ENCODE peak calls at places on chromosomes 5 and 9, in nine cellular contexts. Z is mesothelial cell of epicardium, N is kidney, K is tibial nerve, A is A673, U is mucosa of descending colon, L is Peyer's patch, G is AG10803, P is IMR-90. F is an unnamed sample.

GRCh38 chr9:97514531-97514930 is 13.1 kb downstream of the TMOD1 start:
- DNase-seq in Z (no peak), N (no peak), K (no peak), A (no peak), U (no peak), L (no peak), G (no peak), P (no peak), F (no peak)

GRCh38 chr9:93670208-93671029 is 94.0 kb downstream of the PHF2 start:
- DNase-seq in Z (no peak), N (peak), K (no peak), A (peak), U (no peak), L (peak), G (peak), P (peak), F (peak)

GRCh38 chr9:95080961-95081658 is 236.4 kb downstream of the FANCC start:
- DNase-seq in Z (no peak), N (no peak), K (no peak), A (no peak), U (peak), L (peak), G (no peak), P (no peak), F (no peak)

GRCh38 chr9:126925876-126926275 is 11.3 kb downstream of the RALGPS1 start:
- DNase-seq in Z (no peak), N (no peak), K (no peak), A (no peak), U (no peak), L (no peak), G (no peak), P (no peak), F (no peak)

GRCh38 chr5:111743993-111744392 is 13.0 kb downstream of the NREP start:
- DNase-seq in Z (no peak), N (no peak), K (no peak), A (no peak), U (no peak), L (no peak), G (peak), P (peak), F (no peak)

GRCh38 chr9:97501177-97501971 is at the start of gene TMOD1:
- DNase-seq in Z (no peak), N (peak), K (peak), A (peak), U (peak), L (peak), G (no peak), P (peak), F (peak)

GRCh38 chr5:82894754-82895153 is 182.4 kb downstream of the TMEM167A start:
- DNase-seq in Z (no peak), N (no peak), K (no peak), A (no peak), U (no peak), L (no peak), G (no peak), P (no peak), F (no peak)

GRCh38 chr5:141806626-141807025 is 71.6 kb downstream of the PCDH1 start:
- DNase-seq in Z (no peak), N (no peak), K (no peak), A (no peak), U (no peak), L (no peak), G (no peak), P (no peak), F (no peak)

GRCh38 chr5:178535299-178536175 is 54.7 kb downstream of the COL23A1 start:
- DNase-seq in Z (no peak), N (no peak), K (peak), A (no peak), U (no peak), L (no peak), G (peak), P (no peak), F (peak)

GRCh38 chr5:32489791-32490581 is 45.4 kb upstream of the ZFR start:
- DNase-seq in Z (peak), N (peak), K (peak), A (peak), U (peak), L (peak), G (peak), P (peak), F (peak)

GRCh38 chr9:114372971-114373591 is 14.7 kb downstream of the AKNA start:
- DNase-seq in Z (no peak), N (peak), K (no peak), A (no peak), U (peak), L (peak), G (no peak), P (no peak), F (peak)

GRCh38 chr9:137606005-137606601 is 617 bp downstream of the ARRDC1 start:
- DNase-seq in Z (no peak), N (peak), K (no peak), A (no peak), U (peak), L (peak), G (no peak), P (no peak), F (peak)

GRCh38 chr5:142654578-142655042 is 31.3 kb downstream of the FGF1 start:
- DNase-seq in Z (no peak), N (no peak), K (no peak), A (peak), U (no peak), L (no peak), G (no peak), P (no peak), F (no peak)

GRCh38 chr9:131448818-131449217 is 53.9 kb upstream of the POMT1 start:
- DNase-seq in Z (no peak), N (no peak), K (no peak), A (no peak), U (no peak), L (no peak), G (no peak), P (no peak), F (no peak)

GRCh38 chr9:137457406-137458193 is 1.5 kb downstream of the NSMF start:
- DNase-seq in Z (peak), N (peak), K (no peak), A (no peak), U (peak), L (peak), G (no peak), P (no peak), F (no peak)

GRCh38 chr5:141822134-141822533 is 56.1 kb downstream of the PCDH1 start:
- DNase-seq in Z (no peak), N (peak), K (no peak), A (peak), U (no peak), L (no peak), G (peak), P (peak), F (no peak)

GRCh38 chr5:67292201-67292940 is 95.8 kb upstream of the CD180 start:
- DNase-seq in Z (no peak), N (no peak), K (no peak), A (no peak), U (no peak), L (no peak), G (no peak), P (no peak), F (no peak)

GRCh38 chr9:7318920-7319319 is 480.7 kb downstream of the DMAC1 start:
- DNase-seq in Z (no peak), N (no peak), K (no peak), A (no peak), U (no peak), L (no peak), G (no peak), P (no peak), F (peak)

GRCh38 chr9:113215142-113215541 is 5.9 kb downstream of the FKBP15 start:
- DNase-seq in Z (no peak), N (no peak), K (no peak), A (peak), U (no peak), L (no peak), G (no peak), P (peak), F (peak)

GRCh38 chr9:109475526-109475925 is 22.6 kb downstream of the PTPN3 start:
- DNase-seq in Z (no peak), N (no peak), K (peak), A (no peak), U (no peak), L (no peak), G (no peak), P (no peak), F (no peak)

GRCh38 chr9:109474944-109475343 is 23.2 kb downstream of the PTPN3 start:
- DNase-seq in Z (no peak), N (no peak), K (no peak), A (no peak), U (no peak), L (no peak), G (no peak), P (no peak), F (no peak)

GRCh38 chr9:109477269-109478203 is 20.6 kb downstream of the PTPN3 start:
- DNase-seq in Z (no peak), N (peak), K (no peak), A (no peak), U (peak), L (peak), G (no peak), P (no peak), F (no peak)

GRCh38 chr9:109478204-109478563 is 19.9 kb downstream of the PTPN3 start:
- DNase-seq in Z (no peak), N (no peak), K (no peak), A (no peak), U (no peak), L (no peak), G (no peak), P (no peak), F (no peak)

DNA sequence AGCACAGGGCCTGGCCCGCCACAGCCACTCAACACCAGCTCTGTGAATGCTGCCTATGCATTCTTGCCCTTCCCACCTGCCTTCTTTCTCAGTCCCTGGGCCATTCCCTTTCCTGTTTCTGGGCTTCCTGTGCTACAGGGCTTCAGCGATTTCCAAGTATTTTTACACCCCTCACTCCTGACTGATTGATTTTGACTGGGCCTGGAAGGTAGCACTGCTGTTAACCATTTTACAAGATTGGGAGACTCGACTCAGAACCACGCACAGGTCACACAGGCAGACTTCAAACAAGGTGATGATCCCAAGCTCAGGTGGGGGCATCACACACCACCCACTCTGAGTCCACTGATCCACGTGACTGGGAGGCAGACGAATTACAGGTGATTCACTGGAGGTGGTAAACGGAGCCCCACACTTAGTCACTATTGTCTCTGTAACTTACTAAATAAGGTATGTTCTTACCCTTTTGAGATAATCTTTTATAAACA is 21.3 kb downstream of the PTPN3 start:
- DNase-seq in Z (no peak), N (no peak), K (no peak), A (no peak), U (no peak), L (peak), G (no peak), P (no peak), F (no peak)
- TF ChIP-seq CTCF in Z (no peak), N (no peak), K (no peak), A (no peak), U (no peak), L (no peak), G (no peak), P (no peak), F (no peak)

DNA sequence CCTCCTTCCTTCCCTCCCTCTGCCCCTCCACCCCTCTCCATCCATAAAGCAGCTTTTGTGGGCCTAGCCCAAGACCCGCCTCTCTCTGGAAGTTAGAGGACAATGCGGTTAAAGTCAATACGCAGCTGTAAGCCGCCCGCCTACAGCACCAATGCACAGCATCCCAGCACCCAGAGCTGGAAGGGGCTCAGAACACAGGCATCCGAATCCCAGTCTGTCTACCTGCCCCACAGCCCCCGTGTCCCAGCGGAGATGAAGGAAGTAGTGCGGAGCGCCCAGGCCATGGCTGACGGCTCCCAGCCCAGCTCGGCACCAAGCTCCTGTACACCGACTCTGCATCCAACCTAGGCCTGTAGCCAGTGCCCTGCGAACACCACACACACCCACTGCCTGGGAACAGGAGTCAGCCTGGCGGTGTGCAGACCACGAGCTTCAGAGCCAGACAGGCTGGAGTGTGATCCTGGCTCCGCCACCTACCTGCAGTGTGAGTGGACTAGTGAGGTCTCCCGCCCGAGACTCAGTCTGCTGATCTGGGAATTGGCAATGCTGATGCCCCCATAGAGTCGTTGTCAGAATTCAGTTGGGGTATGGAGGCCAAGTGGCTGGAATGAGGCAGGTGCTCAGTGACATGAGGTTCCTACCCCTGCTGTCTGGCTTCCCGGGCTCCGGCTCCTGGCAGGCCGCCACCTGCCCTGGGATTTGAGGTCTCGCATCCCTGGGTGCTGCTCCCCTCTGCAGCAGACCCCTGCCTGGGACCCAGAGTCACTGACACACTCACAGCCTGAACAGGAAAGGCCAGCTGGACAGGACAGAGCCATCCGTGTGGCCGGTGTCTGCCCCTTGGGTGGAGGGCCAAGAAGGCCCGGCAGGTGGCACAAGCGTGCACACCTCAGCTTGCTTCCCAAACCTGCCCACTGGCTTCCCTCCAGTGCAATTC is 45.1 kb upstream of the RNF130 start:
- DNase-seq in Z (no peak), N (peak), K (no peak), A (no peak), U (peak), L (peak), G (no peak), P (no peak), F (no peak)
- TF ChIP-seq CTCF in Z (no peak), N (peak), K (no peak), A (no peak), U (no peak), L (peak), G (no peak), P (no peak), F (no peak)

GRCh38 chr5:168291961-168292782 is 727 bp downstream of the WWC1 start:
- DNase-seq in Z (no peak), N (peak), K (no peak), A (no peak), U (peak), L (peak), G (no peak), P (peak), F (no peak)

GRCh38 chr5:168296687-168297086 is 5.2 kb downstream of the WWC1 start:
- DNase-seq in Z (no peak), N (no peak), K (no peak), A (no peak), U (no peak), L (no peak), G (no peak), P (no peak), F (no peak)

GRCh38 chr5:168298949-168299348 is 7.5 kb downstream of the WWC1 start:
- DNase-seq in Z (no peak), N (no peak), K (no peak), A (no peak), U (no peak), L (no peak), G (no peak), P (no peak), F (no peak)

GRCh38 chr5:168292783-168293696 is 1.6 kb downstream of the WWC1 start:
- DNase-seq in Z (no peak), N (no peak), K (no peak), A (no peak), U (no peak), L (no peak), G (no peak), P (no peak), F (no peak)

DNA sequence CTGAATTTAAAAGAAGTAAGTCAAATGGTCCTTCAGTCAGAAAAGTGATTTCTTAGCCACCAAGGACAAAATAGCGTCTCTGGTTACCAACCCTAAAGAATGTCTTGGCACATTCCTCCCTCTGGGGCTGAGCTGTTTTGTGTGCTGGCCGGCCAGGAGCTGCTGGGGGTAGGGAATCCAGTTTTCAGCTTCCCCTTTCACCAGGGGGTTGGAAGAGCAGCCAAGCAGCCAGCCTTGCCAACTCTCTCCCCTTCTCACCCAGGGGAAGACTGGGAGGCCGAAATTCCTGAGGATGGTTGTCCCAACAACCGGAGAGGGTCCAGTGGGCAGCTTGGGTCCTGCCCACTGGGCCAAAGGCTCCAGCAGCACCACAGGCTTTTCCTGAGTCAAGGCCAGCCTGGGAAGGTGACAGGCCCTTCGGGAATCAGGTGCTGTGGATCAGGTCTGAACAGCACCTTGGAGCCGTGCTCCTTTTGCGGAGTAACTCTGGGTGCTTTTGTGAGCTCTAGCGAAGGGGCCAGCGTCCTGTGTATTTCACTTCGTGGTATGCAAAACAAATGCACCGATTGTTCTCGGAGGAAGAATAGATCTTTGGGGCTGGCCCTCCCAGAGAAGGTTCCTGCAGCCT is 4.2 kb downstream of the WWC1 start:
- DNase-seq in Z (no peak), N (peak), K (no peak), A (peak), U (no peak), L (no peak), G (peak), P (peak), F (no peak)
- TF ChIP-seq CTCF in Z (peak), N (peak), K (no peak), A (peak), U (no peak), L (no peak), G (peak), P (peak), F (no peak)

DNA sequence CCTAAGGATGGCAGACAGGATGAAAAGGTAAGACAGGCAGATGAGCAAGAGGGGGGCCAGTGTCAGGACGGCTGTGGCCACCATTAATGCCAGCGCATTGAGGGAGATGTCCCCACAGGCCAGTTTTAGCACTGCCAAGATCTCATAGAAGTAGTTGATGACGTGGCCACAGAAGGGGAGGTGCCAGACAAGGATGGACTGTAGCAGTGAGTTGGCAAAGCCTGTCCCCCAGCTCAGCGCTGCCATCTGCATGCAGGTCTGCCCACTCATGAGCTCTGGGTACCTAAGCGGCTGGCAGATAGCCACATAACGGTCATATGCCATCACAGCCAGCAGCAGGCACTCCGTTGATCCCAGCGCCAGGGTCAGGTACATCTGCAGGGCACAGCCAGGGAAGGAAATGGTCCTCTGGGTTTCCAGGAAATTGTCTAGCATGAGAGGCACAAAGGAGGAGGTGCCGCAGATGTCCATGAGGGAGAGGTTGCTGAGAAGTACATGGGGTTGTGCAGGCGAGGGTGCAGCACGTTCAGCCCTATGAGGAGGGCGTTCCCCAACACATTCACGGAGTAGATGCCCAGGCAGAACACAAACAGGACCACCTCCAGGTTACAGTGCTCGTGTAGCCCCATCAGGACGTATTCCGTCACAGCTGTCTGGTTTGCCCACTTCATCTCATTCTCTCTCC is 10.7 kb downstream of the OR13J1 start:
- DNase-seq in Z (no peak), N (no peak), K (no peak), A (peak), U (no peak), L (no peak), G (peak), P (peak), F (peak)
- TF ChIP-seq CTCF in Z (no peak), N (no peak), K (no peak), A (no peak), U (no peak), L (no peak), G (no peak), P (peak), F (no peak)

DNA sequence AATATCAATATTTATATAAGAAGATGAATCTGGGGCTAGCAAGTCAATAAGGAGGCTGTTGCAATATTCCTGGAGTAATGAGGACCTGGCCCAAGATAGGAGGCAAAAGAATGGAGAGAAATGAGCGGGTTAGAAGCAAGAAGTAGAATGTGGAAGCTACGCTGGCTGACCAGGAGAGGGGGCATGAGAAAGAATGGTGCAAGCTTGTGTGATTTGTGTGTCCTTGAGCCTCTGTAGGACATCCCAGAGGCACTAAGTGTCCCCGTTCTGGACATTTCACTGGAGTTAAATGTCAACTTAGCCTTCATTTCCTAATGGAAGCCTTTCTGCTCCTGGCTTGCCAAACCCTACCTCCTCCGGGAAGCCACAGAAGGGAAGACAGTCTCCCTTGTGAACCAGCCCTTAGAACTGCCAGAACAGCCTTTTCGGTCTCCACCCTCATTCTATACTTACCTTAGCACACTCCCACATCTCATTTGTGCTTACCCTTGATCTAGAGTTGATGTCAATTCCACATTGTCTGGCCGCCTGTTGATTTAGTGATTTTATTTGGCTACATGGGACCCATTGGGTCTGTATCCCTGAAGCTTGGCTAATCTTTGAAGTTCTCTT is 6.7 kb upstream of the PDE6A start:
- DNase-seq in Z (no peak), N (no peak), K (no peak), A (no peak), U (no peak), L (no peak), G (no peak), P (no peak), F (peak)
- TF ChIP-seq CTCF in Z (no peak), N (no peak), K (no peak), A (peak), U (no peak), L (no peak), G (peak), P (no peak), F (no peak)

GRCh38 chr9:90830051-90830450 is 28.4 kb downstream of the SYK start:
- DNase-seq in Z (no peak), N (no peak), K (no peak), A (no peak), U (no peak), L (no peak), G (no peak), P (no peak), F (no peak)
- TF ChIP-seq CTCF in Z (no peak), N (no peak), K (no peak), A (no peak), U (no peak), L (no peak), G (no peak), P (no peak), F (no peak)

GRCh38 chr5:170844651-170845050 is 17.2 kb upstream of the RANBP17 start:
- DNase-seq in Z (no peak), N (no peak), K (no peak), A (no peak), U (no peak), L (no peak), G (no peak), P (no peak), F (no peak)
- TF ChIP-seq CTCF in Z (no peak), N (no peak), K (no peak), A (no peak), U (no peak), L (no peak), G (no peak), P (no peak), F (no peak)